ENCODE peak calls at places on chromosomes 11 and 22, in nine cellular contexts. I is GM23248, O is GM23338, H is neural progenitor cell, G is MM.1S, F is HCT116, E is hepatocyte, K is SK-N-SH, S is OCI-LY7. J is an unnamed sample.

GRCh38 chr11:1650918-1651262 is 21.3 kb downstream of the KRTAP5-5 start:
- DNase-seq in I (no peak), O (no peak), H (no peak), G (no peak), F (no peak), E (no peak), K (no peak), S (no peak), J (no peak)

GRCh38 chr22:20131593-20131855 is at the start of gene ZDHHC8:
- DNase-seq in I (peak; percentile 50), O (no peak), H (no peak), G (no peak), F (no peak), E (peak; percentile 56), K (no peak), S (no peak), J (no peak)

GRCh38 chr11:131663403-131664200 is 293.2 kb downstream of the NTM start:
- DNase-seq in I (no peak), O (no peak), H (no peak), G (no peak), F (no peak), E (no peak), K (no peak), S (no peak), J (no peak)

GRCh38 chr11:10351768-10352641 is 47.1 kb downstream of the ADM start:
- DNase-seq in I (peak; percentile 93), O (peak; percentile 99), H (peak; percentile 94), G (no peak), F (no peak), E (peak; percentile 79), K (peak; percentile 38), S (no peak), J (peak; percentile 72)

GRCh38 chr11:84140386-84141169 is 854.4 kb upstream of the CCDC90B start:
- DNase-seq in I (no peak), O (peak; percentile 20), H (no peak), G (no peak), F (no peak), E (no peak), K (no peak), S (no peak), J (no peak)

GRCh38 chr11:10758959-10759358 is 7.9 kb downstream of the CTR9 start:
- DNase-seq in I (peak; percentile 30), O (peak; percentile 21), H (no peak), G (no peak), F (no peak), E (no peak), K (no peak), S (peak; percentile 24), J (peak; percentile 25)

GRCh38 chr22:19766506-19767426 is 6.2 kb downstream of the TBX1 start:
- DNase-seq in I (peak; percentile 45), O (peak; percentile 86), H (peak; percentile 56), G (peak; percentile 30), F (peak; percentile 50), E (peak; percentile 47), K (peak; percentile 78), S (peak; percentile 60), J (no peak)

GRCh38 chr11:48051217-48051848 is 71.0 kb downstream of the PTPRJ start:
- DNase-seq in I (no peak), O (no peak), H (no peak), G (no peak), F (no peak), E (no peak), K (no peak), S (peak; percentile 55), J (no peak)

GRCh38 chr22:27252282-27253049 is 549.1 kb downstream of the MN1 start:
- DNase-seq in I (peak; percentile 95), O (no peak), H (no peak), G (no peak), F (no peak), E (peak; percentile 56), K (no peak), S (no peak), J (peak; percentile 15)

GRCh38 chr22:49268924-49269323 is 558.7 kb downstream of the BRD1 start:
- DNase-seq in I (no peak), O (no peak), H (no peak), G (no peak), F (no peak), E (no peak), K (no peak), S (no peak), J (no peak)

GRCh38 chr11:19598456-19598855 is 114.2 kb upstream of the NAV2 start:
- DNase-seq in I (no peak), O (no peak), H (no peak), G (no peak), F (no peak), E (no peak), K (peak; percentile 51), S (no peak), J (no peak)

GRCh38 chr11:106480581-106481185 is 403.2 kb downstream of the AASDHPPT start:
- DNase-seq in I (no peak), O (peak; percentile 17), H (no peak), G (no peak), F (no peak), E (no peak), K (no peak), S (no peak), J (no peak)

GRCh38 chr22:46752911-46753310 is 9.5 kb upstream of the TBC1D22A start:
- DNase-seq in I (no peak), O (no peak), H (no peak), G (no peak), F (no peak), E (no peak), K (no peak), S (no peak), J (no peak)

DNA sequence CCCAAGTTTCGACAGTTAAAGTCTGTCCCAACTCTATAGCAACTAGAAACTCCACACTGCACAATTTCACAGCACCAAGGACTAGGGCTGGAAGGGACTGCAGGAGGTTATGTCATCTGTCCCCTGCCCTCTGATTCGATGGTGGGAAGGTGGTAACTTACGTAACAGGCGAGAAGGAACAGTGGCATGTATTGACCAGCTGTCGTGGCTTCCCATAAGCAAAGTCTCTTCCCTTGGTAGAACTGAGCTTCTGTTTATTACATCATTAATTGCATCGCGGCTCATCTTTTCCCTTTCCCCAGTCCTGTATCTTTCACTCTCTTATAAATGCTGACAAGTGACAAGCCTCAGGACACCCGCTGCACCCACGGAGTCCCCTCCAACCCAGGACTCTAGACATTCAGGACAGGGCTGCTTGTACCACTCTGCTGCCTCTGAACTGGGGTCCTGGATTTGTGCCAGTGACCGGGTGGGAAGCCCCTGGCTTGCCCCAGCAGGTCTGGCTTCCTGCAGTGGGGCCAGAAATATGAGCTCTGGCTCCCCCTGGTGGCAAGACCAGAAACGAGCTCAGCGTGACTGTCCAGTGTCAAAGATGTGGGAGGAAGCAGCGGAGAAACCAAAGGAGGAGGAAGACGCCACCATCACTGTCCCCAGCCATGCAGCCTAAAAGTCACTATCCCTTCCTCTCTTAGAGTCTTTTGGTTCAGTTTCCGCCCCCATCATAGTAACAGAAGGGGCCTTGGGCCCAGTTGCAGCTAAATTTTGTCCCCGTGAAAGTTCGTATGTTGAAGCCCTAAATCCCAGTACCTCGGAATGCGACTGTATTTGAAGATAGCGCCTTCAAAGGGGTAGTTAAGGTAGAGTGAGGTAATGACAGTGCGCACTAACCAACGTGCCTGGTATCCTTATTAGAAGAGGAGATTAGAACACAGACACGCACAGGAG is 84.5 kb downstream of the ISX start:
- DNase-seq in I (peak; percentile 48), O (peak; percentile 82), H (peak; percentile 74), G (peak; percentile 44), F (peak; percentile 24), E (peak; percentile 71), K (peak; percentile 61), S (peak; percentile 67), J (peak; percentile 54)
- TF ChIP-seq EZH2phosphoT487 in I (no peak), O (no peak), H (no peak), G (no peak), F (no peak), E (no peak), K (no peak), S (no peak), J (no peak)

GRCh38 chr22:30045001-30045887 is 35.0 kb upstream of the HORMAD2 start:
- DNase-seq in I (no peak), O (no peak), H (no peak), G (no peak), F (no peak), E (no peak), K (no peak), S (no peak), J (no peak)
- TF ChIP-seq EZH2phosphoT487 in I (no peak), O (no peak), H (no peak), G (no peak), F (no peak), E (no peak), K (no peak), S (no peak), J (no peak)

DNA sequence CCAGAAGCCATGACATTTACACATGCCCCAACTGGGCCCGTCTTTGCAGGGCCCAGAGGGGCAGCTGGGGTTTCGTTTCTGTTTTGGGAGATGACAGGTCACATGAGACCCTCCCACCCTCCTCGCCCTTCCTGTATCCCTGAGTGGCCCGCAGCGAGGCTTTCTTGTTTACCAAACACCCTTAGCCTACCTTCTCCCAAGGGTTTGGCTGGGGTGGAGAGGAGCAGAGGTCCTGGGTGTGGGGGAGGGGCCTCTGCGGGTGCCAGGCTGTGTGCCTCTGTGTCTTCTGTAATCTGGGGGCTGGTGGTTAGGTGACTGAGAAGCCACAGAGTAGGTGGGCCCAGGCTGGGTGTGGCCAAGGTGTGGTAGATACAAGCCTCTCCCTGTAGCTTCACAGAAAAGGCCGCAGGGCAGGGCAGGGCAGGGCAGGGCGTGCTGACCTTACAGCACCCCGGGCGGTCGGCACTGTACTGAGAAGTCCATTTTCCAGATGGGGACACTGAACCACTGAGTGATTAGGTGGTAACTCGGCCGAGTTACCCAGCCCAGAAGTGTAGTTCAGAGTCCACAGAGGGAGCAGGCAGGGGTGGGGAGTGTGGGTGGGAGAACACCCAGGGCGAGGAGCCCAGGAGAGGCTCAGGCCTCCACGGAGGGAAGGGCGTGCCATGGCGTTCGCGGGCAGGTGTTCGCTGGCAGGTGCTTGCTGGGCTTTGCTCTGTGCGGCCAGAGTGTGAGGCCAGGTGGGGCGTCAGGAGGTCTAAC is 8.7 kb downstream of the PRR5 start:
- DNase-seq in I (no peak), O (no peak), H (no peak), G (no peak), F (no peak), E (no peak), K (no peak), S (peak; percentile 20), J (no peak)
- TF ChIP-seq EZH2phosphoT487 in I (no peak), O (no peak), H (no peak), G (no peak), F (no peak), E (no peak), K (no peak), S (no peak), J (no peak)

DNA sequence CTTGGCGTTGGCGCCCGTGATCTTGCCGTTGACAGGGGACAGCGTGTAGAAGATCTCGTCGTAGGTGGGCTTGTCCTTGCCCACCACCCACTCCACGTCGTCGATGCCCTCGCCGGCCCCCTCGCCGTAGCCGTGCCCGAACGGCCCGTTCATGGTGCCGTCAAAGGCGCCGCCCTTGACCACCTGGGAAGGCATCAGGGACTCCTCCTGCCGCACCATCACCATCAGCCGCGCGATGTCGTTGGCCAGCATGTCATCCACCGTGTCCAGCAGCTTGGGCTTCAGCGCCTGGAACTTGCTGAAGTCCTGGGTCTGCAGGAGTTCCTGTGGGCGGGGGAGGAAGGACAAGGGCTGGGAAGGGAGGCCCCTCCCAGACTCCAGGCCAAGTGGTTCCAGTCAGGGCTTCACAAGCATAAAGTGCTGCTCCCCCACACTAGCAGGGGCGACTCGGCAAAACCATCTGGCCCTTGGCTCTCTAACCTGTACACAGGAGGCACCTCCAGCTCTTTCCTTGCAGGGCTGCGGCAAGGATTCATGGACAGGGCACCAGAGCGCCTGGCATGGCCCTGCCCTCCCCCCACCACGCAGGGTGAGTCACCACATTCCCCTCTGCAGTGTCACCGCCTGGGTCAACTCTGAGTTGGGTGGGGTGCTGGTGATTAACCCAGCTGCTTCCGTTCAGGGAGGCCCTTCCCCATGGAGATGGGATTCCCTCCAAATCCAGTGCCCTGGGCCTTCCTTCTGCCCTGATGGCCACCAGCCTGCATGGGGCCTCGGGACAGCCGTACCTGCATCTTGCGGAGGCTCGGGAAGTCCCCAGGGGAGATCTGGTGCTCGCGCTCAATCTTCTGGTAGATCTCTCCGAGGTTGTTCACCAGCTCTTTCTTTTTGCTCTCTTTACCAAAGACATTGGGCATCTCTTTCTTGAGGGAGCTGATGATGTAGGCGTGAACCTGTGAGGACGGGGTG is 10.4 kb upstream of the CDC42BPG start:
- DNase-seq in I (peak; percentile 97), O (no peak), H (no peak), G (no peak), F (peak; percentile 91), E (peak; percentile 81), K (no peak), S (no peak), J (peak; percentile 100)
- TF ChIP-seq EZH2phosphoT487 in I (no peak), O (no peak), H (no peak), G (no peak), F (no peak), E (no peak), K (no peak), S (no peak), J (no peak)